ENCODE peak calls at places on chromosomes 12 and 14, in five cellular contexts. One of them, this sample, is unnamed.

GRCh38 chr12:109255377-109255776 is 53.7 kb downstream of the FOXN4 start:
- DNase-seq in psoas muscle: no peak
- DNase-seq in right lobe of liver: no peak
- DNase-seq in mammary epithelial cell: no peak
- DNase-seq in HL-60: no peak
- DNase-seq in this sample: no peak

GRCh38 chr12:53187145-53187899 is 6.6 kb upstream of the CSAD start:
- DNase-seq in psoas muscle: no peak
- DNase-seq in right lobe of liver: no peak
- DNase-seq in mammary epithelial cell: no peak
- DNase-seq in HL-60: no peak
- DNase-seq in this sample: no peak

GRCh38 chr14:69055125-69055524 is 76.0 kb upstream of the ACTN1 start:
- DNase-seq in psoas muscle: no peak
- DNase-seq in right lobe of liver: no peak
- DNase-seq in mammary epithelial cell: no peak
- DNase-seq in HL-60: no peak
- DNase-seq in this sample: no peak

GRCh38 chr14:99578541-99579044 is 25.4 kb downstream of the CCDC85C start:
- DNase-seq in psoas muscle: no peak
- DNase-seq in right lobe of liver: no peak
- DNase-seq in mammary epithelial cell: no peak
- DNase-seq in HL-60: no peak
- DNase-seq in this sample: no peak

GRCh38 chr14:51776102-51776894 is 84.1 kb upstream of the GNG2 start:
- DNase-seq in psoas muscle: peak
- DNase-seq in right lobe of liver: peak
- DNase-seq in mammary epithelial cell: peak
- DNase-seq in HL-60: no peak
- DNase-seq in this sample: no peak

GRCh38 chr14:33851931-33852330 is 98.9 kb downstream of the EGLN3 start:
- DNase-seq in psoas muscle: no peak
- DNase-seq in right lobe of liver: no peak
- DNase-seq in mammary epithelial cell: no peak
- DNase-seq in HL-60: no peak
- DNase-seq in this sample: no peak

GRCh38 chr12:64010069-64010686 is 165.7 kb downstream of the SRGAP1 start:
- DNase-seq in psoas muscle: no peak
- DNase-seq in right lobe of liver: no peak
- DNase-seq in mammary epithelial cell: peak
- DNase-seq in HL-60: no peak
- DNase-seq in this sample: no peak

GRCh38 chr12:90010089-90010488 is 301.5 kb upstream of the ATP2B1 start:
- DNase-seq in psoas muscle: no peak
- DNase-seq in right lobe of liver: no peak
- DNase-seq in mammary epithelial cell: peak
- DNase-seq in HL-60: no peak
- DNase-seq in this sample: no peak

GRCh38 chr12:104698871-104699270 is 242.1 kb downstream of the CHST11 start:
- DNase-seq in psoas muscle: no peak
- DNase-seq in right lobe of liver: no peak
- DNase-seq in mammary epithelial cell: peak
- DNase-seq in HL-60: no peak
- DNase-seq in this sample: no peak

GRCh38 chr12:112463478-112463877 is 44.7 kb downstream of the PTPN11 start:
- DNase-seq in psoas muscle: no peak
- DNase-seq in right lobe of liver: no peak
- DNase-seq in mammary epithelial cell: no peak
- DNase-seq in HL-60: no peak
- DNase-seq in this sample: no peak

GRCh38 chr12:92859650-92860386 is 69.3 kb downstream of the EEA1 start:
- DNase-seq in psoas muscle: no peak
- DNase-seq in right lobe of liver: no peak
- DNase-seq in mammary epithelial cell: no peak
- DNase-seq in HL-60: no peak
- DNase-seq in this sample: no peak

GRCh38 chr14:104237651-104238423 is 99.5 kb downstream of the KIF26A start:
- DNase-seq in psoas muscle: no peak
- DNase-seq in right lobe of liver: no peak
- DNase-seq in mammary epithelial cell: no peak
- DNase-seq in HL-60: no peak
- DNase-seq in this sample: peak

GRCh38 chr14:94115068-94115591 is 4.6 kb downstream of the IFI27 start:
- DNase-seq in psoas muscle: no peak
- DNase-seq in right lobe of liver: no peak
- DNase-seq in mammary epithelial cell: no peak
- DNase-seq in HL-60: no peak
- DNase-seq in this sample: no peak

GRCh38 chr14:68111733-68112270 is 292.2 kb downstream of the RAD51B start:
- DNase-seq in psoas muscle: no peak
- DNase-seq in right lobe of liver: no peak
- DNase-seq in mammary epithelial cell: no peak
- DNase-seq in HL-60: no peak
- DNase-seq in this sample: no peak

GRCh38 chr12:46752396-46752795 is 73.4 kb downstream of the SLC38A4 start:
- DNase-seq in psoas muscle: no peak
- DNase-seq in right lobe of liver: no peak
- DNase-seq in mammary epithelial cell: peak
- DNase-seq in HL-60: no peak
- DNase-seq in this sample: no peak

GRCh38 chr14:60653388-60653690 is 4.1 kb upstream of the SIX1 start:
- DNase-seq in psoas muscle: no peak
- DNase-seq in right lobe of liver: no peak
- DNase-seq in mammary epithelial cell: no peak
- DNase-seq in HL-60: no peak
- DNase-seq in this sample: no peak

GRCh38 chr12:52305921-52306705 is 14.8 kb upstream of the KRT81 start:
- DNase-seq in psoas muscle: no peak
- DNase-seq in right lobe of liver: no peak
- DNase-seq in mammary epithelial cell: no peak
- DNase-seq in HL-60: no peak
- DNase-seq in this sample: no peak

GRCh38 chr12:5171701-5172100 is 128.0 kb downstream of the KCNA5 start:
- DNase-seq in psoas muscle: no peak
- DNase-seq in right lobe of liver: no peak
- DNase-seq in mammary epithelial cell: peak
- DNase-seq in HL-60: no peak
- DNase-seq in this sample: no peak

GRCh38 chr14:72863216-72864006 is 30.5 kb downstream of the DPF3 start:
- DNase-seq in psoas muscle: no peak
- DNase-seq in right lobe of liver: no peak
- DNase-seq in mammary epithelial cell: no peak
- DNase-seq in HL-60: no peak
- DNase-seq in this sample: no peak

GRCh38 chr12:77354766-77355362 is 289.5 kb upstream of the E2F7 start:
- DNase-seq in psoas muscle: no peak
- DNase-seq in right lobe of liver: no peak
- DNase-seq in mammary epithelial cell: no peak
- DNase-seq in HL-60: no peak
- DNase-seq in this sample: no peak

GRCh38 chr12:51098611-51099010 is 15.2 kb upstream of the CSRNP2 start:
- DNase-seq in psoas muscle: no peak
- DNase-seq in right lobe of liver: no peak
- DNase-seq in mammary epithelial cell: no peak
- DNase-seq in HL-60: no peak
- DNase-seq in this sample: no peak

GRCh38 chr14:47919334-47919846 is 244.0 kb upstream of the MDGA2 start:
- DNase-seq in psoas muscle: no peak
- DNase-seq in right lobe of liver: no peak
- DNase-seq in mammary epithelial cell: no peak
- DNase-seq in HL-60: no peak
- DNase-seq in this sample: no peak

GRCh38 chr14:47921133-47921532 is 245.7 kb upstream of the MDGA2 start:
- DNase-seq in psoas muscle: no peak
- DNase-seq in right lobe of liver: no peak
- DNase-seq in mammary epithelial cell: no peak
- DNase-seq in HL-60: no peak
- DNase-seq in this sample: no peak

GRCh38 chr14:47919994-47920393 is 244.6 kb upstream of the MDGA2 start:
- DNase-seq in psoas muscle: no peak
- DNase-seq in right lobe of liver: no peak
- DNase-seq in mammary epithelial cell: no peak
- DNase-seq in HL-60: no peak
- DNase-seq in this sample: no peak

DNA sequence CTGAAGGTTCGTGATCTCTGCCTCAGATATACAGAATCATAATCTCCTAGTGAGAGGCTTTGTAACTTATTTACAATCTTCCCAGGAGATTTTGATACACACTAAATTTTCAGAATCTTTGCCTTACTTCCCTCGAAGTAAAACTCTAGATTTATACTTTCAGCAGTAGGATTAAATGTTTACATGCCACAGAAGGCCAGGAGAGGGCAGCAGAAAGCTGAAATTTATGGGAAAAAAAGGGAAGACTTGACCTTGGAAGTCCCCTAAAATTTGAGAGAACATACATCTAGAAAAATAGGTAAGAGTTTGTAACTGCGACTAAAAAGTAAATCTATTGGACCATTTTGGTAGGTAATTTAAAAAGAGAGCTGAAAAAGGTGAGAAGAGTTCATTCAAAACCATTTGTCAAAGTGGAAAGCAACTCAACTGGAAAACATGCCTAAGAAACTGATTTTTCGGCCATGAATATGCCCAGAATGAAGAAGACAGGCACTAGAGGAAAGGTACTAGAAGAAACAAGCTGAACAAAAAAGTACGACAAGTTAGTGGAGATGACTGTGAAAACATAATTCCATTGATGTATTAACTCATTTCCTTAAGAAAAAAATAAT is 242.0 kb upstream of the MDGA2 start:
- DNase-seq in psoas muscle: no peak
- DNase-seq in right lobe of liver: no peak
- DNase-seq in mammary epithelial cell: peak
- DNase-seq in HL-60: no peak
- DNase-seq in this sample: no peak
- TF ChIP-seq CTCF in psoas muscle: no peak
- TF ChIP-seq CTCF in right lobe of liver: peak
- TF ChIP-seq CTCF in mammary epithelial cell: peak
- TF ChIP-seq CTCF in HL-60: no peak
- TF ChIP-seq CTCF in this sample: peak

DNA sequence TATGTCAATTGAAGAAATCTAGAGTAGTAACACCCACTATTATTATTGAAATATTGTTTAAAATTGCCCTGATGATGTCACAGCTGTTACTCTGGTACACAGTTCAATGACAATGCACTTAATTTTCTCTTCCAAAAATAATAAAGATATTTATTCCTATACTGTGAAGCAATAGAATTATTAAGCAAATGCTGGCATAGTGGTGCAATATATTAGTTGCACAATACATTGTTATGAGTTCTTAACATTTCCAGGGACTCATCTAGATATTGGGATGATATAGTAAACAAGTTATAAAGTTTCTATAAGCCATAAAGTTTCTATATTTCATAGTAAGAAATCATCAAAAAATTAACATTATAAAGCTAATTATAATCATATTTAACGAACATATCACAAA is 897.8 kb downstream of the LRFN5 start:
- DNase-seq in psoas muscle: no peak
- DNase-seq in right lobe of liver: no peak
- DNase-seq in mammary epithelial cell: no peak
- DNase-seq in HL-60: no peak
- DNase-seq in this sample: no peak
- TF ChIP-seq CTCF in psoas muscle: no peak
- TF ChIP-seq CTCF in right lobe of liver: no peak
- TF ChIP-seq CTCF in mammary epithelial cell: no peak
- TF ChIP-seq CTCF in HL-60: no peak
- TF ChIP-seq CTCF in this sample: no peak

DNA sequence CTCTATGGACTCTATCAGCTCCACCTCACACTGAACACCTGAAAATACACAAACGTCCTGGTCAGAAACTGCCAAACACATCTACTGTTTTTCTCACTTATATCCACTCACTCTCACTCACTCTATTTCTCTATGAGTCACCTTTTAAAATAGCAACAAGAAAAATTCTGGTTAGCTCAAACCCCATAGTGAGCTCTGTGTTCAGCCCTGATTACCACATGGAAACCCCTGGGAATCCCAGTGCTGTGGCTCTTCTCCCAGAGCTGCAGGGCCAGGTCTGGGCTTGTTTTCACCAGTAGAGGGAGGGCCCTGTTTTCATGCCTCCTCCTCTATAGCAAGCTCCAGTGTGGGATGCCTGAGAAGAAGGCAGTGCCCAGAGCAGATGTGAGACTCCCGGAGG is 1126.1 kb downstream of the TMEM121 start:
- DNase-seq in psoas muscle: no peak
- DNase-seq in right lobe of liver: no peak
- DNase-seq in mammary epithelial cell: peak
- DNase-seq in HL-60: no peak
- DNase-seq in this sample: no peak
- TF ChIP-seq CTCF in psoas muscle: no peak
- TF ChIP-seq CTCF in right lobe of liver: no peak
- TF ChIP-seq CTCF in mammary epithelial cell: peak
- TF ChIP-seq CTCF in HL-60: no peak
- TF ChIP-seq CTCF in this sample: no peak

GRCh38 chr12:49984960-49985359 is 12.2 kb downstream of the AQP6 start:
- DNase-seq in psoas muscle: no peak
- DNase-seq in right lobe of liver: no peak
- DNase-seq in mammary epithelial cell: no peak
- DNase-seq in HL-60: no peak
- DNase-seq in this sample: no peak

GRCh38 chr12:49990269-49990668 is 17.5 kb downstream of the AQP6 start:
- DNase-seq in psoas muscle: no peak
- DNase-seq in right lobe of liver: no peak
- DNase-seq in mammary epithelial cell: no peak
- DNase-seq in HL-60: peak
- DNase-seq in this sample: no peak

GRCh38 chr12:49985981-49986380 is 13.2 kb downstream of the AQP6 start:
- DNase-seq in psoas muscle: no peak
- DNase-seq in right lobe of liver: no peak
- DNase-seq in mammary epithelial cell: no peak
- DNase-seq in HL-60: no peak
- DNase-seq in this sample: no peak

GRCh38 chr12:49984476-49984890 is 11.7 kb downstream of the AQP6 start:
- DNase-seq in psoas muscle: no peak
- DNase-seq in right lobe of liver: no peak
- DNase-seq in mammary epithelial cell: no peak
- DNase-seq in HL-60: no peak
- DNase-seq in this sample: no peak

DNA sequence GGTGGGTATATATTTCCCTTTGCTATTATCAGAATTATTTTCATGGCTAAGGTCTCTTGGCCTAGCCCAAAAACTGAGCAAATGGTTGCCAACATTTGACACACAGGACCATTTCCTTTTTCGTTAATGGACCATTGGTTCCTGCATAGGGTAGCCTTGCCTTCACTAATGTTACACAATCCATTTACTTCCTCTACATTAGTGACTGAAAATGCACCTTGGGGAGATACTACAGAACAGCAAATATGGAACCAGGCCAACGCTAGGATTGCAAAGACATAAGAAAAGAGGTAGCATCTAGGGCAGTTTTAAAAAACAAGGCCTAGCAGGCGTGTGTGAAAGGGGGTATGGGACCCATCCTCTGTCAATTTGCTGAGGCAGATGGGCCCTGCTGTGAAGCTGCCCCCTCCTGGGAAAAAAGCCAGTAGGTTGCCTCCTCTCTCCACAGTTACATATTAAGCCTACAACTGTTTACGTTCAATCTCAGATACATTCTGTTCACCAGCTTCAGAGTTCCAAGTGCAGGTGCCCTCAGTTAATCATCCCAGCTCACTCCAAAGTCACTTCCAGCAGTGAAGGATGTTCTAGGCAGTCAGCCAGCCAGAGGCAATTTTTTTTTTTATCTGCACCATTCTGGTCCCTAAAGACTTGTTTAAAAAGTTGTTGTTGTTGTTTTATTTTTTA is 15.0 kb downstream of the AQP6 start:
- DNase-seq in psoas muscle: no peak
- DNase-seq in right lobe of liver: no peak
- DNase-seq in mammary epithelial cell: no peak
- DNase-seq in HL-60: no peak
- DNase-seq in this sample: no peak
- TF ChIP-seq CTCF in psoas muscle: no peak
- TF ChIP-seq CTCF in right lobe of liver: no peak
- TF ChIP-seq CTCF in mammary epithelial cell: no peak
- TF ChIP-seq CTCF in HL-60: no peak
- TF ChIP-seq CTCF in this sample: no peak

This sample was measured in CD14-positive monocyte.